ENCODE peak calls at places on chromosomes 13 and 19, in ten cellular contexts. P, T, Y, I, A, B, E, H, L and C are unnamed samples.

GRCh38 chr13:113638173-113638746 is 19.7 kb downstream of the ATP4B start:
- DNase-seq in L (no peak), A (no peak), Y (no peak), E (no peak), P (peak; percentile 8), I (no peak), T (no peak), H (no peak), B (no peak), C (no peak)

GRCh38 chr19:57395710-57396109 is 6.1 kb downstream of the ZNF548 start:
- DNase-seq in E (no peak), P (no peak), T (no peak), Y (no peak), H (no peak), B (no peak), A (no peak), I (no peak), L (no peak), C (no peak)

GRCh38 chr13:24271611-24272451 is 37.5 kb upstream of the C1QTNF9 start:
- DNase-seq in B (no peak), L (no peak), E (peak; percentile 77), T (peak; percentile 69), I (peak; percentile 65), Y (peak; percentile 90), P (peak; percentile 75), A (peak; percentile 69), H (no peak), C (peak; percentile 87)

GRCh38 chr13:105929486-105929885 is 606.0 kb downstream of the EFNB2 start:
- DNase-seq in H (no peak), P (no peak), I (no peak), Y (no peak), A (no peak), E (no peak), T (no peak), L (no peak), B (no peak), C (peak; percentile 38)

GRCh38 chr19:49872245-49873148 is 4.7 kb downstream of the AKT1S1 start:
- DNase-seq in A (no peak), E (no peak), T (no peak), P (no peak), H (no peak), I (no peak), Y (no peak), L (no peak), B (no peak), C (no peak)

GRCh38 chr13:113466321-113466836 is 13.1 kb upstream of the ADPRHL1 start:
- DNase-seq in L (no peak), E (no peak), Y (no peak), I (no peak), H (no peak), P (no peak), T (no peak), A (no peak), B (no peak), C (no peak)

GRCh38 chr19:53365134-53365898 is at the start of gene ZNF525:
- DNase-seq in P (peak; percentile 89), A (peak; percentile 91), T (peak; percentile 93), E (peak; percentile 52), I (peak; percentile 96), H (peak; percentile 47), L (peak; percentile 98), B (peak; percentile 88), Y (peak; percentile 96), C (peak; percentile 78)

GRCh38 chr19:1855040-1855827 is 7.0 kb upstream of the REXO1 start:
- DNase-seq in B (no peak), T (peak; percentile 87), A (peak; percentile 66), P (peak; percentile 93), H (peak; percentile 80), Y (peak; percentile 84), L (peak; percentile 68), E (peak; percentile 65), I (peak; percentile 90), C (peak; percentile 76)

GRCh38 chr13:33153421-33154381 is 131.9 kb downstream of the STARD13 start:
- DNase-seq in E (peak; percentile 45), T (no peak), L (no peak), B (no peak), A (no peak), P (peak; percentile 52), I (no peak), Y (no peak), H (no peak), C (peak; percentile 80)

GRCh38 chr19:45059258-45059965 is 16.9 kb downstream of the ZNF296 start:
- DNase-seq in T (peak; percentile 79), L (peak; percentile 76), A (peak; percentile 79), H (peak; percentile 68), P (peak; percentile 53), B (peak; percentile 89), I (peak; percentile 93), Y (peak; percentile 81), E (peak; percentile 85), C (peak; percentile 82)

GRCh38 chr13:110329258-110329657 is 22.2 kb downstream of the COL4A2 start:
- DNase-seq in H (no peak), T (no peak), B (no peak), L (no peak), I (no peak), P (no peak), A (no peak), Y (no peak), E (no peak), C (no peak)

GRCh38 chr13:72960114-72960513 is 98.7 kb upstream of the KLF5 start:
- DNase-seq in L (no peak), E (no peak), Y (no peak), T (no peak), H (no peak), P (no peak), I (no peak), B (no peak), A (no peak), C (no peak)

GRCh38 chr19:48537541-48537940 is 14.4 kb upstream of the SULT2B1 start:
- DNase-seq in A (no peak), P (no peak), L (no peak), H (no peak), T (no peak), I (no peak), E (no peak), B (no peak), Y (no peak), C (no peak)

GRCh38 chr13:98401936-98402335 is 175.0 kb downstream of the STK24 start:
- DNase-seq in E (no peak), L (no peak), Y (no peak), I (no peak), T (no peak), A (no peak), P (no peak), H (no peak), B (no peak), C (no peak)

GRCh38 chr13:93304868-93305613 is 78.4 kb downstream of the GPC6 start:
- DNase-seq in H (peak; percentile 19), Y (no peak), I (no peak), E (no peak), A (no peak), T (no peak), B (no peak), P (no peak), L (no peak), C (no peak)

GRCh38 chr13:101988140-101988539 is 413.7 kb downstream of the FGF14 start:
- DNase-seq in I (no peak), H (no peak), Y (no peak), A (no peak), E (peak; percentile 18), L (no peak), P (no peak), T (no peak), B (no peak), C (no peak)

GRCh38 chr13:91664036-91664435 is 265.6 kb downstream of the GPC5 start:
- DNase-seq in E (no peak), P (no peak), L (no peak), B (no peak), T (no peak), H (no peak), A (no peak), Y (no peak), I (no peak), C (no peak)

GRCh38 chr19:14237011-14237941 is 31.3 kb upstream of the ADGRL1 start:
- DNase-seq in I (no peak), P (no peak), A (no peak), L (no peak), H (no peak), Y (peak; percentile 37), T (no peak), E (no peak), B (no peak), C (no peak)

GRCh38 chr19:52662631-52663030 is 24.5 kb upstream of the ZNF83 start:
- DNase-seq in A (no peak), B (no peak), P (no peak), E (no peak), Y (no peak), I (no peak), T (no peak), H (no peak), L (no peak), C (no peak)

GRCh38 chr13:46211521-46212351 is at the start of gene LRRC63:
- DNase-seq in I (peak; percentile 91), H (peak; percentile 70), Y (peak; percentile 84), B (peak; percentile 55), T (peak; percentile 76), P (peak; percentile 81), A (peak; percentile 72), L (peak; percentile 79), E (peak; percentile 41), C (peak; percentile 14)

GRCh38 chr13:108987488-108987887 is 358.1 kb downstream of the MYO16 start:
- DNase-seq in I (no peak), B (no peak), T (no peak), E (peak; percentile 62), Y (no peak), L (no peak), P (no peak), A (no peak), H (no peak), C (peak; percentile 47)

GRCh38 chr13:82758056-82758455 is 1124.2 kb downstream of the SLITRK1 start:
- DNase-seq in I (no peak), E (peak; percentile 53), P (no peak), L (no peak), H (no peak), A (no peak), B (no peak), T (no peak), Y (no peak), C (peak; percentile 52)

GRCh38 chr13:47990920-47991466 is 10.1 kb downstream of the SUCLA2 start:
- DNase-seq in Y (no peak), P (no peak), H (no peak), I (no peak), A (no peak), E (no peak), T (no peak), L (no peak), B (no peak), C (no peak)

GRCh38 chr13:20494656-20495055 is 31.0 kb downstream of the CRYL1 start:
- DNase-seq in A (no peak), H (no peak), L (no peak), T (no peak), I (no peak), E (no peak), B (no peak), P (no peak), Y (no peak), C (no peak)